ENCODE peak calls at places on chromosomes 16 and 17, in eight cellular contexts. E, L, D, F, A, Q, J and N are unnamed samples.
A peak's percentile ranks its signal among the peaks of the same experiment; 100 is the strongest.

GRCh38 chr17:75684924-75685323 is 17.8 kb downstream of the SAP30BP start:
- DNase-seq in E (no peak), L (peak; percentile 64), D (no peak), F (no peak), A (peak; percentile 86), Q (peak; percentile 82), J (no peak), N (peak; percentile 79)

GRCh38 chr16:70789231-70789926 is 11.6 kb downstream of the VAC14 start:
- DNase-seq in E (no peak), L (peak; percentile 40), D (peak; percentile 40), F (peak; percentile 93), A (no peak), Q (peak; percentile 79), J (peak; percentile 62), N (no peak)

GRCh38 chr17:33686171-33686570 is 393.1 kb upstream of the ASIC2 start:
- DNase-seq in E (no peak), L (peak; percentile 21), D (no peak), F (no peak), A (no peak), Q (peak; percentile 28), J (peak; percentile 23), N (no peak)

GRCh38 chr16:26614102-26614864 is 452.4 kb upstream of the C16orf82 start:
- DNase-seq in E (no peak), L (no peak), D (no peak), F (no peak), A (no peak), Q (no peak), J (no peak), N (no peak)

GRCh38 chr16:85421338-85422123 is 191.6 kb upstream of the GSE1 start:
- DNase-seq in E (peak; percentile 44), L (no peak), D (peak; percentile 20), F (peak; percentile 28), A (no peak), Q (no peak), J (no peak), N (no peak)

GRCh38 chr17:37650419-37651003 is 7.3 kb upstream of the DDX52 start:
- DNase-seq in E (no peak), L (peak; percentile 44), D (peak; percentile 26), F (no peak), A (peak; percentile 48), Q (peak; percentile 76), J (no peak), N (no peak)

GRCh38 chr17:8851600-8851999 is 15.9 kb downstream of the PIK3R6 start:
- DNase-seq in E (no peak), L (no peak), D (no peak), F (no peak), A (no peak), Q (no peak), J (no peak), N (no peak)

GRCh38 chr16:19066988-19067348 is 446 bp upstream of the COQ7 start:
- DNase-seq in E (no peak), L (no peak), D (no peak), F (peak; percentile 32), A (no peak), Q (no peak), J (no peak), N (no peak)

GRCh38 chr17:35747540-35748017 is 5.5 kb downstream of the GAS2L2 start:
- DNase-seq in E (peak; percentile 82), L (peak; percentile 76), D (peak; percentile 84), F (peak; percentile 82), A (no peak), Q (peak; percentile 86), J (peak; percentile 67), N (no peak)

GRCh38 chr17:75595919-75596310 is 8.3 kb downstream of the MYO15B start:
- DNase-seq in E (no peak), L (no peak), D (no peak), F (no peak), A (no peak), Q (no peak), J (no peak), N (no peak)

GRCh38 chr16:48681520-48681919 is 71.5 kb upstream of the N4BP1 start:
- DNase-seq in E (no peak), L (no peak), D (no peak), F (no peak), A (no peak), Q (no peak), J (peak; percentile 1), N (no peak)

GRCh38 chr17:10135539-10136257 is 62.7 kb downstream of the GAS7 start:
- DNase-seq in E (peak; percentile 76), L (peak; percentile 60), D (peak; percentile 41), F (no peak), A (no peak), Q (peak; percentile 22), J (peak; percentile 69), N (no peak)

GRCh38 chr16:54931757-54932660 is 1.3 kb downstream of the IRX5 start:
- DNase-seq in E (no peak), L (no peak), D (no peak), F (no peak), A (no peak), Q (no peak), J (peak; percentile 37), N (no peak)

GRCh38 chr16:2708290-2708639 is 11.8 kb downstream of the PRSS27 start:
- DNase-seq in E (no peak), L (no peak), D (no peak), F (no peak), A (no peak), Q (no peak), J (no peak), N (no peak)

GRCh38 chr17:83201206-83202001 is 122.0 kb downstream of the METRNL start:
- DNase-seq in E (peak; percentile 35), L (no peak), D (no peak), F (no peak), A (no peak), Q (no peak), J (no peak), N (no peak)
- H3K27ac ChIP-seq in E (no peak overlapping the region), L (peak overlapping the region; percentile 75), D (no peak overlapping the region), F (no peak overlapping the region), A (no peak overlapping the region), Q (no peak overlapping the region), J (no peak overlapping the region), N (no peak overlapping the region)

GRCh38 chr17:12623220-12623848 is 42.4 kb upstream of the MYOCD start:
- DNase-seq in E (no peak), L (no peak), D (no peak), F (no peak), A (no peak), Q (no peak), J (no peak), N (no peak)

GRCh38 chr17:12624221-12624620 is 41.5 kb upstream of the MYOCD start:
- DNase-seq in E (no peak), L (no peak), D (no peak), F (no peak), A (no peak), Q (no peak), J (no peak), N (no peak)

GRCh38 chr17:12627776-12628491 is 37.8 kb upstream of the MYOCD start:
- DNase-seq in E (no peak), L (no peak), D (no peak), F (no peak), A (no peak), Q (peak; percentile 93), J (no peak), N (no peak)

GRCh38 chr17:12625092-12625491 is 40.6 kb upstream of the MYOCD start:
- DNase-seq in E (no peak), L (no peak), D (no peak), F (no peak), A (no peak), Q (no peak), J (no peak), N (no peak)

DNA sequence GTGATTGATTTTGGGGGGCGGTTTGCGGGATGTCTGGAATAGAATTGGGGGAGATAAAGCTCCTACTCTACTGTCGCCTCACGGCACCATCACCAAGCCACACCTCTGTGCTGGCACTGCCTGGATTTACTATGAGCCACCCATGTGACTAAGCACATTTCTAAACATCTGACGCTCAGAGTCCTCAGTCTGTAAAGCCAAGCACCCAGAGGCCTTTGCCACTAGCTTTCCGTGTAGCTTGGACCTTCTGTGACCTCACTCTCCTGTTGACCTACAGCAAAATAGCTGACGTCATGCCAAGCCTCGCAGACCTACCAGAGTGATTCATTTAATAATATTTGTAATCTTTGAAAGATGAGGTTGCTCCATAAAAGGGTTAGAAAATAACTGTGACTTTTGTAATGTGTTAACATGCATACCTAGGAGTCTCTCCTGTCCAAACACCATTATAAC is 38.5 kb upstream of the MYOCD start:
- DNase-seq in E (peak; percentile 84), L (no peak), D (peak; percentile 16), F (peak; percentile 45), A (no peak), Q (peak; percentile 100), J (no peak), N (peak; percentile 85)
- H3K27ac ChIP-seq in E (peak overlapping the region; percentile 93), L (no peak overlapping the region), D (no peak overlapping the region), F (no peak overlapping the region), A (no peak overlapping the region), Q (peak overlapping the region; percentile 82), J (no peak overlapping the region), N (peak overlapping the region; percentile 55)

GRCh38 chr17:58335779-58336455 is 7.3 kb upstream of the TSPOAP1 start:
- DNase-seq in E (no peak), L (no peak), D (no peak), F (no peak), A (no peak), Q (no peak), J (no peak), N (peak; percentile 14)
- H3K27ac ChIP-seq in E (no peak overlapping the region), L (peak overlapping the region; percentile 88), D (no peak overlapping the region), F (no peak overlapping the region), A (no peak overlapping the region), Q (no peak overlapping the region), J (no peak overlapping the region), N (no peak overlapping the region)

GRCh38 chr17:57889892-57890856 is 40.3 kb upstream of the MRPS23 start:
- DNase-seq in E (peak; percentile 94), L (peak; percentile 65), D (peak; percentile 98), F (peak; percentile 94), A (no peak), Q (peak; percentile 72), J (no peak), N (no peak)
- H3K27ac ChIP-seq in E (peak overlapping the region; percentile 65), L (peak overlapping the region; percentile 30), D (peak overlapping the region; percentile 99), F (peak overlapping the region; percentile 25), A (no peak overlapping the region), Q (peak overlapping the region; percentile 96), J (peak overlapping the region; percentile 19), N (peak overlapping the region; percentile 56)

DNA sequence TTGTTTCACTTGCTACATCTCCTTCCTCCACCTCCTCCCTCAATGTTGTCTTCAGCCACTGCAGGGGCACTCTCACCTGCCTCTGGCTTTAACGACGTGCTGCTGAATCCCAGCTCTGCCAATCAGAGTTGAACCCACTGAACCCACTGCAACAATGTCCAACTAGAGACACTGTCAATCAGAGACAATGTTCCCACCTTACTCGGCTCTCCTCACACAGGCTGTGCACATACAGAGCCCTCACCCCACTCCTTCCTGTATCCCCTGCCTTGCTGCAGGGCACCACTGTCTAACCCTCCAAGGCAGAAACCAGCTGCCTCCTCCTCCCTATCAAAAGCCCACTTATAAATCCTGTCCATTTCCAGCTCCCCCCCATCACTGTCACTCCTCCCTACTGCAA is 58.7 kb downstream of the ANKRD11 start:
- DNase-seq in E (no peak), L (no peak), D (no peak), F (no peak), A (no peak), Q (no peak), J (no peak), N (no peak)
- H3K27ac ChIP-seq in E (no peak overlapping the region), L (no peak overlapping the region), D (no peak overlapping the region), F (no peak overlapping the region), A (no peak overlapping the region), Q (no peak overlapping the region), J (no peak overlapping the region), N (peak overlapping the region; percentile 6)